ENCODE peak calls at places on chromosomes 4 and X, in six cellular contexts. G, M, F, B, Z and U are unnamed samples.

GRCh38 chr4:112196446-112196845 is 35.1 kb upstream of the AP1AR start:
- DNase-seq in F (no peak), G (no peak), Z (no peak), M (no peak), B (no peak), U (no peak)

GRCh38 chr4:105765690-105766407 is 57.3 kb downstream of the GSTCD start:
- DNase-seq in B (no peak), F (no peak), M (no peak), Z (no peak), G (no peak), U (no peak)

GRCh38 chr4:56424697-56425514 is 10.5 kb downstream of the PPAT start:
- DNase-seq in M (no peak), F (no peak), Z (no peak), B (no peak), G (no peak), U (no peak)

GRCh38 chr4:90328558-90328957 is 201.4 kb downstream of the CCSER1 start:
- DNase-seq in M (no peak), G (no peak), Z (peak), F (no peak), B (no peak), U (no peak)

GRCh38 chr4:64713256-64713840 is 304.1 kb upstream of the TECRL start:
- DNase-seq in B (no peak), Z (no peak), F (no peak), M (no peak), G (no peak), U (no peak)

GRCh38 chrX:134682081-134682480 is 23.8 kb upstream of the PLAC1 start:
- DNase-seq in F (no peak), B (no peak), Z (no peak), G (no peak), M (no peak), U (no peak)

GRCh38 chr4:72496119-72496518 is 72.9 kb downstream of the ADAMTS3 start:
- DNase-seq in M (no peak), G (no peak), B (no peak), F (no peak), Z (no peak), U (no peak)

GRCh38 chr4:173522160-173522873 is 7.7 kb downstream of the HAND2 start:
- DNase-seq in M (peak), F (peak), B (no peak), G (no peak), Z (no peak), U (no peak)

GRCh38 chr4:184064877-184065276 is 152.8 kb downstream of the ENPP6 start:
- DNase-seq in F (no peak), B (no peak), G (no peak), M (peak), Z (no peak), U (no peak)

GRCh38 chr4:163681208-163681821 is 186.8 kb downstream of the TMA16 start:
- DNase-seq in G (no peak), F (no peak), M (no peak), B (no peak), Z (no peak), U (no peak)

GRCh38 chr4:166458756-166459155 is 585.7 kb downstream of the TLL1 start:
- DNase-seq in B (no peak), M (no peak), Z (no peak), F (no peak), G (no peak), U (no peak)

GRCh38 chrX:150202641-150203248 is 160.4 kb upstream of the MAMLD1 start:
- DNase-seq in Z (no peak), G (no peak), F (no peak), B (no peak), M (no peak), U (no peak)